ENCODE peak calls at places on chromosomes 16 and 17, in seven cellular contexts. I is PC-3; A is activated CD8-positive, alpha-beta memory T cell treated with anti-CD3 and anti-CD28 coated beads for 48 hours; S is HAP-1; C is hippocampal formation; Q is amniotic epithelial cell; Z is NCI-H2081. F is an unnamed sample.

GRCh38 chr16:50550035-50550434 is 1.8 kb downstream of the NKD1 start:
- DNase-seq in I (no peak), A (no peak), S (no peak), C (no peak), Q (no peak), Z (no peak), F (no peak)

GRCh38 chr16:54346046-54346445 is 59.5 kb upstream of the IRX3 start:
- DNase-seq in I (no peak), A (no peak), S (no peak), C (no peak), Q (peak), Z (no peak), F (no peak)

GRCh38 chr16:57061084-57061905 is 31.1 kb upstream of the CPNE2 start:
- DNase-seq in I (peak), A (no peak), S (no peak), C (no peak), Q (peak), Z (no peak), F (no peak)

GRCh38 chr17:72145972-72146755 is 25.3 kb downstream of the SOX9 start:
- DNase-seq in I (peak), A (no peak), S (no peak), C (no peak), Q (peak), Z (no peak), F (no peak)

GRCh38 chr17:46862949-46863348 is 11.6 kb downstream of the WNT9B start:
- DNase-seq in I (no peak), A (no peak), S (peak), C (no peak), Q (no peak), Z (no peak), F (no peak)

GRCh38 chr16:86492961-86493639 is 17.2 kb upstream of the FOXF1 start:
- DNase-seq in I (no peak), A (no peak), S (no peak), C (no peak), Q (no peak), Z (no peak), F (no peak)

GRCh38 chr17:66903781-66904180 is 60.7 kb upstream of the CACNG4 start:
- DNase-seq in I (no peak), A (no peak), S (no peak), C (no peak), Q (no peak), Z (no peak), F (no peak)

GRCh38 chr17:10589553-10590145 is 40.2 kb upstream of the MYH2 start:
- DNase-seq in I (no peak), A (no peak), S (no peak), C (no peak), Q (no peak), Z (no peak), F (no peak)

GRCh38 chr16:26649646-26650045 is 417.1 kb upstream of the C16orf82 start:
- DNase-seq in I (no peak), A (no peak), S (no peak), C (no peak), Q (no peak), Z (no peak), F (no peak)

GRCh38 chr16:2814757-2815298 is 2.2 kb upstream of the PRSS21 start:
- DNase-seq in I (no peak), A (no peak), S (no peak), C (no peak), Q (no peak), Z (no peak), F (no peak)

GRCh38 chr17:76039121-76039520 is 12.0 kb upstream of the EVPL start:
- DNase-seq in I (no peak), A (no peak), S (no peak), C (no peak), Q (peak), Z (no peak), F (no peak)

GRCh38 chr16:84007946-84008345 is 34.6 kb downstream of the SLC38A8 start:
- DNase-seq in I (no peak), A (no peak), S (no peak), C (no peak), Q (no peak), Z (no peak), F (no peak)

GRCh38 chr17:75875940-75876189 is 2.5 kb downstream of the TRIM47 start:
- DNase-seq in I (no peak), A (no peak), S (no peak), C (no peak), Q (no peak), Z (no peak), F (no peak)

GRCh38 chr17:82212331-82213250 is at the start of gene CCDC57:
- DNase-seq in I (peak), A (peak), S (peak), C (peak), Q (peak), Z (peak), F (no peak)

GRCh38 chr17:40671282-40671681 is 6.3 kb upstream of the KRT222 start:
- DNase-seq in I (no peak), A (no peak), S (peak), C (no peak), Q (no peak), Z (no peak), F (no peak)

GRCh38 chr16:11495066-11495407 is 91.7 kb downstream of the LITAF start:
- DNase-seq in I (no peak), A (no peak), S (no peak), C (no peak), Q (no peak), Z (peak), F (no peak)

GRCh38 chr17:10993126-10993525 is 155.2 kb upstream of the PIRT start:
- DNase-seq in I (no peak), A (no peak), S (no peak), C (no peak), Q (no peak), Z (no peak), F (no peak)

GRCh38 chr16:73389075-73389474 is 341.1 kb upstream of the ZFHX3 start:
- DNase-seq in I (no peak), A (no peak), S (no peak), C (no peak), Q (no peak), Z (no peak), F (no peak)

GRCh38 chr16:52469775-52470174 is 77.2 kb downstream of the TOX3 start:
- DNase-seq in I (peak), A (no peak), S (no peak), C (no peak), Q (no peak), Z (no peak), F (no peak)

GRCh38 chr17:1422907-1423306 is 22.9 kb upstream of the YWHAE start:
- DNase-seq in I (peak), A (no peak), S (no peak), C (no peak), Q (peak), Z (no peak), F (no peak)

GRCh38 chr17:74433421-74434121 is 1.7 kb downstream of the GPRC5C start:
- DNase-seq in I (peak), A (no peak), S (no peak), C (no peak), Q (no peak), Z (no peak), F (no peak)

GRCh38 chr16:87848676-87849345 is 20.5 kb downstream of the SLC7A5 start:
- DNase-seq in I (no peak), A (no peak), S (no peak), C (no peak), Q (no peak), Z (no peak), F (no peak)

GRCh38 chr16:85010931-85011845 is at the start of gene ZDHHC7:
- DNase-seq in I (peak), A (peak), S (peak), C (peak), Q (peak), Z (peak), F (peak)

GRCh38 chr17:36994438-36994837 is 45.7 kb downstream of the AATF start:
- DNase-seq in I (no peak), A (no peak), S (no peak), C (no peak), Q (peak), Z (no peak), F (no peak)

GRCh38 chr17:80652751-80653330 is 108.2 kb downstream of the RPTOR start:
- DNase-seq in I (no peak), A (no peak), S (no peak), C (no peak), Q (peak), Z (no peak), F (no peak)

GRCh38 chr17:5115673-5116651 is at the start of gene USP6:
- DNase-seq in I (no peak), A (no peak), S (no peak), C (no peak), Q (no peak), Z (no peak), F (no peak)

GRCh38 chr16:27408012-27408601 is 6.1 kb downstream of the IL21R start:
- DNase-seq in I (no peak), A (no peak), S (no peak), C (no peak), Q (peak), Z (no peak), F (peak)

GRCh38 chr16:31421587-31421986 is 6.6 kb downstream of the COX6A2 start:
- DNase-seq in I (no peak), A (peak), S (no peak), C (no peak), Q (no peak), Z (no peak), F (peak)

GRCh38 chr17:28717578-28718316 is at the start of gene RAB34:
- DNase-seq in I (peak), A (no peak), S (no peak), C (peak), Q (peak), Z (no peak), F (no peak)

GRCh38 chr17:16423226-16423872 is 8.0 kb downstream of the TRPV2 start:
- DNase-seq in I (no peak), A (no peak), S (no peak), C (no peak), Q (no peak), Z (no peak), F (no peak)

GRCh38 chr17:55606431-55606830 is 95.2 kb upstream of the SMIM36 start:
- DNase-seq in I (no peak), A (no peak), S (no peak), C (no peak), Q (no peak), Z (no peak), F (no peak)

GRCh38 chr17:2980904-2981246 is 82.5 kb downstream of the OR1D5 start:
- DNase-seq in I (no peak), A (no peak), S (no peak), C (no peak), Q (no peak), Z (no peak), F (no peak)

GRCh38 chr17:80938556-80938955 is 53.1 kb upstream of the CHMP6 start:
- DNase-seq in I (no peak), A (no peak), S (no peak), C (no peak), Q (no peak), Z (no peak), F (no peak)

GRCh38 chr17:62014526-62014925 is 50.6 kb downstream of the MED13 start:
- DNase-seq in I (no peak), A (no peak), S (no peak), C (no peak), Q (peak), Z (no peak), F (no peak)

GRCh38 chr16:9647981-9648701 is 534.1 kb downstream of the GRIN2A start:
- DNase-seq in I (peak), A (no peak), S (peak), C (no peak), Q (no peak), Z (no peak), F (no peak)

GRCh38 chr17:15742051-15742795 is 10.1 kb downstream of the TBC1D26 start:
- DNase-seq in I (no peak), A (no peak), S (no peak), C (no peak), Q (no peak), Z (no peak), F (no peak)

GRCh38 chr17:75288784-75289121 is 480 bp downstream of the SLC25A19 start:
- DNase-seq in I (peak), A (peak), S (peak), C (no peak), Q (no peak), Z (peak), F (no peak)

F was measured in GM12878.